ENCODE peak calls at places on chromosomes 4 and X, in seven cellular contexts. One of them, this sample, is unnamed.

GRCh38 chr4:178450614-178451013 is 1008.4 kb upstream of the AGA start:
- DNase-seq in CD4-positive, CD25-positive, alpha-beta regulatory T cell: no peak
- DNase-seq in astrocyte of the spinal cord: no peak
- DNase-seq in CD8-positive, alpha-beta T cell: no peak
- DNase-seq in astrocyte: no peak
- DNase-seq in neural progenitor cell: no peak
- DNase-seq in PC-3: no peak
- DNase-seq in this sample: no peak

GRCh38 chrX:132631579-132632232 is 142.9 kb upstream of the MBNL3 start:
- DNase-seq in CD4-positive, CD25-positive, alpha-beta regulatory T cell: no peak
- DNase-seq in astrocyte of the spinal cord: peak; percentile 45
- DNase-seq in CD8-positive, alpha-beta T cell: no peak
- DNase-seq in astrocyte: no peak
- DNase-seq in neural progenitor cell: peak; percentile 8
- DNase-seq in PC-3: peak; percentile 55
- DNase-seq in this sample: peak; percentile 14

GRCh38 chr4:170374770-170375169 is 285.0 kb upstream of the AADAT start:
- DNase-seq in CD4-positive, CD25-positive, alpha-beta regulatory T cell: no peak
- DNase-seq in astrocyte of the spinal cord: no peak
- DNase-seq in CD8-positive, alpha-beta T cell: no peak
- DNase-seq in astrocyte: no peak
- DNase-seq in neural progenitor cell: peak; percentile 50
- DNase-seq in PC-3: peak; percentile 46
- DNase-seq in this sample: peak; percentile 45

GRCh38 chr4:185343726-185344581 is 51.8 kb downstream of the LRP2BP start:
- DNase-seq in CD4-positive, CD25-positive, alpha-beta regulatory T cell: no peak
- DNase-seq in astrocyte of the spinal cord: no peak
- DNase-seq in CD8-positive, alpha-beta T cell: no peak
- DNase-seq in astrocyte: peak; percentile 60
- DNase-seq in neural progenitor cell: no peak
- DNase-seq in PC-3: no peak
- DNase-seq in this sample: peak; percentile 5

GRCh38 chrX:23959781-23960180 is 52.0 kb downstream of the CXorf58 start:
- DNase-seq in CD4-positive, CD25-positive, alpha-beta regulatory T cell: no peak
- DNase-seq in astrocyte of the spinal cord: no peak
- DNase-seq in CD8-positive, alpha-beta T cell: no peak
- DNase-seq in astrocyte: no peak
- DNase-seq in neural progenitor cell: no peak
- DNase-seq in PC-3: no peak
- DNase-seq in this sample: no peak

GRCh38 chrX:39445336-39445735 is 644.1 kb downstream of the MID1IP1 start:
- DNase-seq in CD4-positive, CD25-positive, alpha-beta regulatory T cell: peak; percentile 4
- DNase-seq in astrocyte of the spinal cord: no peak
- DNase-seq in CD8-positive, alpha-beta T cell: peak; percentile 57
- DNase-seq in astrocyte: no peak
- DNase-seq in neural progenitor cell: peak; percentile 48
- DNase-seq in PC-3: peak; percentile 13
- DNase-seq in this sample: no peak

GRCh38 chr4:23934915-23935314 is 45.1 kb upstream of the PPARGC1A start:
- DNase-seq in CD4-positive, CD25-positive, alpha-beta regulatory T cell: no peak
- DNase-seq in astrocyte of the spinal cord: peak; percentile 92
- DNase-seq in CD8-positive, alpha-beta T cell: no peak
- DNase-seq in astrocyte: peak; percentile 91
- DNase-seq in neural progenitor cell: no peak
- DNase-seq in PC-3: no peak
- DNase-seq in this sample: peak; percentile 87

GRCh38 chrX:4572652-4573051 is 859.2 kb upstream of the PRKX start:
- DNase-seq in CD4-positive, CD25-positive, alpha-beta regulatory T cell: no peak
- DNase-seq in astrocyte of the spinal cord: no peak
- DNase-seq in CD8-positive, alpha-beta T cell: no peak
- DNase-seq in astrocyte: no peak
- DNase-seq in neural progenitor cell: peak; percentile 63
- DNase-seq in PC-3: no peak
- DNase-seq in this sample: no peak

GRCh38 chrX:40012039-40012799 is 85.5 kb downstream of the BCOR start:
- DNase-seq in CD4-positive, CD25-positive, alpha-beta regulatory T cell: no peak
- DNase-seq in astrocyte of the spinal cord: peak; percentile 51
- DNase-seq in CD8-positive, alpha-beta T cell: no peak
- DNase-seq in astrocyte: peak; percentile 47
- DNase-seq in neural progenitor cell: peak; percentile 57
- DNase-seq in PC-3: peak; percentile 70
- DNase-seq in this sample: no peak

GRCh38 chr4:103204114-103204513 is 6.0 kb upstream of the CENPE start:
- DNase-seq in CD4-positive, CD25-positive, alpha-beta regulatory T cell: no peak
- DNase-seq in astrocyte of the spinal cord: peak; percentile 22
- DNase-seq in CD8-positive, alpha-beta T cell: no peak
- DNase-seq in astrocyte: no peak
- DNase-seq in neural progenitor cell: peak; percentile 8
- DNase-seq in PC-3: peak; percentile 40
- DNase-seq in this sample: peak; percentile 9

GRCh38 chr4:39514888-39515401 is 12.3 kb downstream of the UGDH start:
- DNase-seq in CD4-positive, CD25-positive, alpha-beta regulatory T cell: no peak
- DNase-seq in astrocyte of the spinal cord: peak; percentile 34
- DNase-seq in CD8-positive, alpha-beta T cell: no peak
- DNase-seq in astrocyte: no peak
- DNase-seq in neural progenitor cell: no peak
- DNase-seq in PC-3: peak; percentile 92
- DNase-seq in this sample: no peak

GRCh38 chrX:11040976-11041375 is 70.2 kb upstream of the HCCS start:
- DNase-seq in CD4-positive, CD25-positive, alpha-beta regulatory T cell: no peak
- DNase-seq in astrocyte of the spinal cord: no peak
- DNase-seq in CD8-positive, alpha-beta T cell: no peak
- DNase-seq in astrocyte: peak; percentile 10
- DNase-seq in neural progenitor cell: no peak
- DNase-seq in PC-3: no peak
- DNase-seq in this sample: no peak

GRCh38 chrX:153831435-153832150 is 1.2 kb upstream of the PDZD4 start:
- DNase-seq in CD4-positive, CD25-positive, alpha-beta regulatory T cell: no peak
- DNase-seq in astrocyte of the spinal cord: no peak
- DNase-seq in CD8-positive, alpha-beta T cell: no peak
- DNase-seq in astrocyte: no peak
- DNase-seq in neural progenitor cell: no peak
- DNase-seq in PC-3: no peak
- DNase-seq in this sample: no peak

GRCh38 chr4:150501983-150502382 is 80.0 kb upstream of the MAB21L2 start:
- DNase-seq in CD4-positive, CD25-positive, alpha-beta regulatory T cell: no peak
- DNase-seq in astrocyte of the spinal cord: no peak
- DNase-seq in CD8-positive, alpha-beta T cell: no peak
- DNase-seq in astrocyte: peak; percentile 25
- DNase-seq in neural progenitor cell: no peak
- DNase-seq in PC-3: no peak
- DNase-seq in this sample: no peak

DNA sequence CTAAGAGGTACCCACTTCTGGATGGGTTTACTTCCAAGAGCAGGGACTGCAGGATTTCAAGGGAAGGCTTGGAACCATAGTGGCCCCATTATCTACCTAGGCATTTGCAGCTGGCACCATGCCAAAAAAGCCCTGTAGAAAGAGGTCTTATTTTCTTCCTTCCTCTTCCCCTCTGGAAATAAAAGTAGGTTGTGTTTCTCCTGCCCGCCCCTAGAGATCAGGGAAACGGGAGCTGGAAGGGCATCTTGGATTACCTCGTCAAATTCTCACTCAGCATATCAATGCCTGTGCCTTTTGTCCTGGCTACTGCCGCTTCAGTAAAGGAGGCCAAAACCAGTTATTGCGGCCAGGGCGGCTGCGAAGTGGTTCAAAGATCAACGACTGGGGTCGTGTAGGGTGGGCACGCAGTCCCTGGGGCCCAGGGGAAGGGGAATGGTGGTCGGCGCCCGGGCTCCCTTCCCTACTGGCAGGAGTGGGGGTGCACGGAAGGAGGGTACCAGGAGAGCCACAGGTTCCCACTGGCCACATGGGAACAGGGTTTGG is 1.5 kb downstream of the SCD5 start:
- DNase-seq in CD4-positive, CD25-positive, alpha-beta regulatory T cell: no peak
- DNase-seq in astrocyte of the spinal cord: peak; percentile 39
- DNase-seq in CD8-positive, alpha-beta T cell: peak; percentile 47
- DNase-seq in astrocyte: no peak
- DNase-seq in neural progenitor cell: peak; percentile 59
- DNase-seq in PC-3: no peak
- DNase-seq in this sample: peak; percentile 42
- H3K4me3 ChIP-seq in CD4-positive, CD25-positive, alpha-beta regulatory T cell: no peak overlapping the region
- H3K4me3 ChIP-seq in astrocyte of the spinal cord: peak overlapping the region; percentile 71
- H3K4me3 ChIP-seq in CD8-positive, alpha-beta T cell: no peak overlapping the region
- H3K4me3 ChIP-seq in astrocyte: peak overlapping the region; percentile 68
- H3K4me3 ChIP-seq in neural progenitor cell: peak overlapping the region; percentile 60
- H3K4me3 ChIP-seq in PC-3: no peak overlapping the region
- H3K4me3 ChIP-seq in this sample: peak overlapping the region; percentile 65

DNA sequence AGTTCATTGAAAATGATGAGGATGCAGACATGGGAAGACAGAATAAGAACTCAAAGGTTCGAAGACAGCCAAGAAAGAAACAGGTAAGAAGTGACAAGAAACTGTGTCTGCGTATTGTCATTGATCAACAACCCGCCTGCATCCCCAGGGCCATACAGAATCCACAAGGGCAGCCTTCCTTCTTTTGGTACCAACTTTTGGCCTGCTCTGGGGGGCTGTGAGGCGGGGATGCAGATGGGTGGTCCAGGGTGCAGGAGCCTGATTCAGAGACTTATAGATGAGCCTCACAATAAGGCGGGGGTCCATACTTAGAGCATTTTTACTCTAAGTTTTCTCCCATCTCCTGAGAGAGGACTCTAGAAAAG is 9.0 kb downstream of the CC2D2A start:
- DNase-seq in CD4-positive, CD25-positive, alpha-beta regulatory T cell: no peak
- DNase-seq in astrocyte of the spinal cord: no peak
- DNase-seq in CD8-positive, alpha-beta T cell: no peak
- DNase-seq in astrocyte: no peak
- DNase-seq in neural progenitor cell: no peak
- DNase-seq in PC-3: no peak
- DNase-seq in this sample: no peak
- H3K4me3 ChIP-seq in CD4-positive, CD25-positive, alpha-beta regulatory T cell: no peak overlapping the region
- H3K4me3 ChIP-seq in astrocyte of the spinal cord: peak overlapping the region; percentile 58
- H3K4me3 ChIP-seq in CD8-positive, alpha-beta T cell: no peak overlapping the region
- H3K4me3 ChIP-seq in astrocyte: peak overlapping the region; percentile 70
- H3K4me3 ChIP-seq in neural progenitor cell: no peak overlapping the region
- H3K4me3 ChIP-seq in PC-3: peak overlapping the region; percentile 75
- H3K4me3 ChIP-seq in this sample: no peak overlapping the region

GRCh38 chr4:37905526-37906169 is 14.8 kb downstream of the TBC1D1 start:
- DNase-seq in CD4-positive, CD25-positive, alpha-beta regulatory T cell: no peak
- DNase-seq in astrocyte of the spinal cord: no peak
- DNase-seq in CD8-positive, alpha-beta T cell: no peak
- DNase-seq in astrocyte: no peak
- DNase-seq in neural progenitor cell: no peak
- DNase-seq in PC-3: no peak
- DNase-seq in this sample: no peak
- H3K4me3 ChIP-seq in CD4-positive, CD25-positive, alpha-beta regulatory T cell: no peak overlapping the region
- H3K4me3 ChIP-seq in astrocyte of the spinal cord: no peak overlapping the region
- H3K4me3 ChIP-seq in CD8-positive, alpha-beta T cell: no peak overlapping the region
- H3K4me3 ChIP-seq in astrocyte: no peak overlapping the region
- H3K4me3 ChIP-seq in neural progenitor cell: no peak overlapping the region
- H3K4me3 ChIP-seq in PC-3: no peak overlapping the region
- H3K4me3 ChIP-seq in this sample: no peak overlapping the region

GRCh38 chr4:6198278-6198677 is 2.1 kb downstream of the JAKMIP1 start:
- DNase-seq in CD4-positive, CD25-positive, alpha-beta regulatory T cell: no peak
- DNase-seq in astrocyte of the spinal cord: no peak
- DNase-seq in CD8-positive, alpha-beta T cell: peak; percentile 60
- DNase-seq in astrocyte: no peak
- DNase-seq in neural progenitor cell: no peak
- DNase-seq in PC-3: no peak
- DNase-seq in this sample: no peak
- H3K4me3 ChIP-seq in CD4-positive, CD25-positive, alpha-beta regulatory T cell: peak overlapping the region; percentile 73
- H3K4me3 ChIP-seq in astrocyte of the spinal cord: no peak overlapping the region
- H3K4me3 ChIP-seq in CD8-positive, alpha-beta T cell: peak overlapping the region; percentile 37
- H3K4me3 ChIP-seq in astrocyte: no peak overlapping the region
- H3K4me3 ChIP-seq in neural progenitor cell: no peak overlapping the region
- H3K4me3 ChIP-seq in PC-3: no peak overlapping the region
- H3K4me3 ChIP-seq in this sample: no peak overlapping the region

DNA sequence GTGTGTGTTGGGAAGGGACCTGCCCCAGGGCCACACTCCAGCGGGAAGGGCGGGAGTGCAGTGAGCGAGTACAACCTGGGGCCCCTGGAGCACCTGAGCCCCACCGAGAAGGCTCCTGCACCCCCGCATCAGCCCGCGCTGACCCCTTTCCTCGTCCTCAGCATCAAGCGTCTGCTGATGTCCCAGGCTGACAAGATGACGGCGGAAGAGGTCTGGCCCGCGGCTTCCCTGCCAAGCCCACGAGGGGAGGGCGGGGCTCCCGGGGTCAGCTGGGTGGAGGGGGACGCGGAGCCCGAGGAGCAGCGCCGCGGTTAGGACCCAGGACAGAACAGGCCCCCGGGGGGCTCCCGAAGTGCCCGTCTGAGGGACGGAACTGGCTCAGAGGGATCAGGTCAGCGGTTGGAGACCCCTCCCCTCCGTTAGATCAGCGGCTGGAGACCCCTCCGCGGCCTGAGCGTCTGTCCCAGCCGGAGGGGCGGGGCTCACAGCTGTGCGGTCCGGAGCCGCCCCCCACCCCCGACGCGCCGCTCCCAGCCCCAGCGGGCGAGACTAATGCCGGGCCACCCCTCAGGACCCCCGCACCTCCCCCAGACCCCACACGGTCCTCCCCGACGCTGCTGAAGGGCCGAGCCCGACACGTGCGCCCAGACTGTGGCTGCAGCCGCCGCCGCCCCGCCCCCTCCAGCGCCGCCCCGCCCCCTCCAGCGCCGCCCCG is 6.7 kb downstream of the MYL5 start:
- DNase-seq in CD4-positive, CD25-positive, alpha-beta regulatory T cell: peak; percentile 44
- DNase-seq in astrocyte of the spinal cord: no peak
- DNase-seq in CD8-positive, alpha-beta T cell: peak; percentile 73
- DNase-seq in astrocyte: no peak
- DNase-seq in neural progenitor cell: peak; percentile 80
- DNase-seq in PC-3: peak; percentile 52
- DNase-seq in this sample: no peak
- H3K4me3 ChIP-seq in CD4-positive, CD25-positive, alpha-beta regulatory T cell: no peak overlapping the region
- H3K4me3 ChIP-seq in astrocyte of the spinal cord: peak overlapping the region; percentile 39
- H3K4me3 ChIP-seq in CD8-positive, alpha-beta T cell: peak overlapping the region; percentile 54
- H3K4me3 ChIP-seq in astrocyte: peak overlapping the region; percentile 17
- H3K4me3 ChIP-seq in neural progenitor cell: peak overlapping the region; percentile 61
- H3K4me3 ChIP-seq in PC-3: peak overlapping the region; percentile 62
- H3K4me3 ChIP-seq in this sample: peak overlapping the region; percentile 21

This sample was measured in mammary epithelial cell.